ENCODE peak calls at places on chromosome 15, in nine cellular contexts. U is neural progenitor cell, V is GM23338, L is GM23248, X is hepatocyte, I is OCI-LY7, E is MM.1S, R is SK-N-SH, M is HCT116. S is an unnamed sample.

GRCh38 chr15:98924311-98925049 is 83.1 kb downstream of the PGPEP1L start:
- DNase-seq in U (no peak), V (no peak), L (no peak), X (no peak), I (no peak), E (no peak), R (no peak), M (no peak), S (no peak)

GRCh38 chr15:84911879-84912660 is 27.6 kb downstream of the SLC28A1 start:
- DNase-seq in U (no peak), V (no peak), L (peak; percentile 98), X (peak; percentile 73), I (no peak), E (peak; percentile 17), R (no peak), M (peak; percentile 71), S (peak; percentile 96)

GRCh38 chr15:76147906-76148553 is 88.2 kb downstream of the TMEM266 start:
- DNase-seq in U (peak; percentile 76), V (peak; percentile 76), L (peak; percentile 52), X (peak; percentile 79), I (peak; percentile 65), E (peak; percentile 44), R (peak; percentile 86), M (peak; percentile 12), S (peak; percentile 79)

GRCh38 chr15:27827336-27827735 is 271.8 kb downstream of the OCA2 start:
- DNase-seq in U (no peak), V (no peak), L (peak; percentile 76), X (no peak), I (no peak), E (no peak), R (no peak), M (no peak), S (no peak)

GRCh38 chr15:65189102-65189740 is 4.1 kb upstream of the CLPX start:
- DNase-seq in U (peak; percentile 70), V (peak; percentile 83), L (peak; percentile 71), X (peak; percentile 51), I (peak; percentile 66), E (peak; percentile 26), R (peak; percentile 80), M (peak; percentile 63), S (peak; percentile 54)

GRCh38 chr15:93232840-93233239 is 143.8 kb upstream of the RGMA start:
- DNase-seq in U (no peak), V (no peak), L (no peak), X (no peak), I (no peak), E (no peak), R (no peak), M (no peak), S (no peak)

GRCh38 chr15:70057931-70058641 is 39.6 kb downstream of the TLE3 start:
- DNase-seq in U (no peak), V (no peak), L (no peak), X (no peak), I (no peak), E (no peak), R (no peak), M (no peak), S (no peak)

GRCh38 chr15:57158997-57159668 is 217.2 kb upstream of the CGNL1 start:
- DNase-seq in U (no peak), V (no peak), L (no peak), X (no peak), I (no peak), E (no peak), R (no peak), M (no peak), S (peak; percentile 63)

GRCh38 chr15:42919794-42920280 is 741 bp downstream of the TTBK2 start:
- DNase-seq in U (peak; percentile 51), V (peak; percentile 39), L (peak; percentile 77), X (peak; percentile 53), I (peak; percentile 43), E (peak; percentile 23), R (peak; percentile 39), M (no peak), S (peak; percentile 35)

GRCh38 chr15:56325186-56325585 is 40.0 kb upstream of the TEX9 start:
- DNase-seq in U (no peak), V (no peak), L (peak; percentile 70), X (no peak), I (no peak), E (no peak), R (no peak), M (no peak), S (peak; percentile 38)

GRCh38 chr15:43235536-43235935 is 14.7 kb upstream of the EPB42 start:
- DNase-seq in U (no peak), V (no peak), L (no peak), X (no peak), I (no peak), E (no peak), R (no peak), M (no peak), S (no peak)

GRCh38 chr15:100879461-100880138 is at the start of gene ALDH1A3:
- DNase-seq in U (peak; percentile 56), V (peak; percentile 56), L (peak; percentile 57), X (no peak), I (no peak), E (peak; percentile 46), R (peak; percentile 92), M (peak; percentile 39), S (peak; percentile 93)

GRCh38 chr15:91429973-91430372 is 329.9 kb downstream of the SV2B start:
- DNase-seq in U (no peak), V (no peak), L (no peak), X (no peak), I (no peak), E (no peak), R (no peak), M (no peak), S (no peak)
- TF ChIP-seq EZH2phosphoT487 in U (no peak), V (no peak), L (no peak), X (no peak), I (no peak), E (no peak), R (no peak), M (no peak), S (no peak)

DNA sequence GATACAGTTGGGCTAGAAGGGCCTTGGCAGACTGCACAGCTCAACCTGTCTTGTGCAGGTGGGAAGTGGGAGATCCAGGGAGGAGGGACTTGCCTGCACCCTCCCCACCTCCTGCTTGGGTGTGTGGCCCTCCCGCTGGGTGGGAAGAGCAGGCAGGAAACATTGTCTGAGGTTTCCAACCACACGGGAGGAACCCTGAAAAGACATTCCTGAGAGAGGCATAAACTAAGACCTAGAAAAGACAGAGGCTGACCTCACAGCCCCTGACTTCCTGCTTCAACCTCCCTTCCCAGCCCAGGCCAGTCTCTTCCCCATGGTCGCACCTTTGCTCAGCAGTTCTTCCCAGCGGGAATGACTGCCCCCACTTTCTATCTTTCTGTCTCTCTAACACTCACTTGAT is 46.3 kb upstream of the INSYN1 start:
- DNase-seq in U (no peak), V (peak; percentile 30), L (peak; percentile 43), X (no peak), I (no peak), E (no peak), R (no peak), M (no peak), S (no peak)
- H3K4me2 ChIP-seq in U (no peak overlapping the region), V (peak overlapping the region; percentile 32), L (no peak overlapping the region), X (no peak overlapping the region), I (no peak overlapping the region), E (no peak overlapping the region), R (no peak overlapping the region), M (peak overlapping the region; percentile 27), S (no peak overlapping the region)

DNA sequence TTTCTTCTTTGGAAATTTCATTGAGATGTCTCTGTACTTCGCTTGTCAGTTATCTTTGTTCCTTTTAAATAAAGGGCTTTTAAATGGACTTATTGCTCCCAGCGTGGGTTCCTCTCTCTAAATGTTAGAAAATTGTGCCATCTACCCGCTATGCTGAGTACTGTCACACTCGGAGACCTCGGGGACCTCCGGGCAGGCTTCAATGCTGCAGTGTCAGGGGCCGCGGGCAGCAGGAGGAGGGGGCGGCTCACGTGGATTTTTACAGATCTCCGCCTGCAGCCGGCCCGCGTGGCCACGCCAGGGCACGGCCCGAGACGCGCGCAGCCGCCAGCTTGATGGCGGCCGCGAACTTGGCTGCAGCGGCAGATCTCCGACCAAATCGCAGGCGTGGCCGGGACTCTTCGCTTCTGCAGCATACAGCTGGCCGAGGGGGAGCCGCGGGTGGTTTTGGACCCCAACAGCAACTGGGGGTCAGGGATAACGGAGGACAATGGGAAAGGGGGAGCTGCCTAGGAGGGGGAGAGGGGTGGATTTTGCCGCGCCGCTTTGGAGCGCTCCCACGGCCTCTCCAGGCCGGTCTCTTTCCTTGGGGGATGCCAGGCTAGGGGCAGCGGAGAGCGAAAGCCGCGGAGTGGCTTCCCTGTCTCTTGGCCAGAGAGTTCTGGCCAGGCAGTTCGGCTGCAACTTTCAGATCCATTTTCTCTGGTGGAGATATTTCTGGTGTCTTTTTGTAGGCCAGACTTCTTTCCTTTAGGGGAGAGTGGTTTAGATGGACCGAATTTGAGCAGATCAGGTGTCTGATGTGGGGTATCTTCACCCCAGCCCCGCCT is 15.3 kb downstream of the NR2F2 start:
- DNase-seq in U (peak; percentile 92), V (peak; percentile 82), L (peak; percentile 88), X (peak; percentile 78), I (no peak), E (peak; percentile 58), R (peak; percentile 87), M (no peak), S (peak; percentile 38)
- TF ChIP-seq EZH2phosphoT487 in U (no peak), V (no peak), L (no peak), X (no peak), I (no peak), E (no peak), R (no peak), M (no peak), S (no peak)

GRCh38 chr15:71296032-71296686 is 180.9 kb downstream of the THSD4 start:
- DNase-seq in U (no peak), V (no peak), L (peak; percentile 76), X (peak; percentile 39), I (no peak), E (no peak), R (no peak), M (peak; percentile 91), S (peak; percentile 94)

GRCh38 chr15:71295242-71296031 is 180.2 kb downstream of the THSD4 start:
- DNase-seq in U (no peak), V (no peak), L (peak; percentile 98), X (peak; percentile 56), I (no peak), E (no peak), R (no peak), M (peak; percentile 100), S (peak; percentile 98)

GRCh38 chr15:71291723-71292122 is 176.5 kb downstream of the THSD4 start:
- DNase-seq in U (no peak), V (no peak), L (no peak), X (no peak), I (no peak), E (no peak), R (no peak), M (no peak), S (no peak)

GRCh38 chr15:71294636-71295241 is 179.5 kb downstream of the THSD4 start:
- DNase-seq in U (no peak), V (no peak), L (peak; percentile 89), X (no peak), I (no peak), E (no peak), R (no peak), M (peak; percentile 84), S (peak; percentile 97)

GRCh38 chr15:71294251-71294635 is 179.0 kb downstream of the THSD4 start:
- DNase-seq in U (no peak), V (no peak), L (no peak), X (no peak), I (no peak), E (no peak), R (no peak), M (no peak), S (no peak)
- H3K4me2 ChIP-seq in U (no peak overlapping the region), V (no peak overlapping the region), L (peak overlapping the region; percentile 49), X (no peak overlapping the region), I (no peak overlapping the region), E (no peak overlapping the region), R (peak overlapping the region; percentile 59), M (peak overlapping the region; percentile 79), S (peak overlapping the region; percentile 57)

S was measured in PC-3.